ENCODE peak calls at places on chromosomes 13 and 19, in ten cellular contexts. One of them, this sample, is unnamed.

GRCh38 chr19:46610851-46611770 is 10.0 kb downstream of the CALM3 start:
- DNase-seq in GM12878: no peak
- DNase-seq in H9: no peak
- DNase-seq in HCT116: no peak
- DNase-seq in mammary epithelial cell: no peak
- DNase-seq in PC-3: no peak
- DNase-seq in GM23338: no peak
- DNase-seq in neural progenitor cell: no peak
- DNase-seq in PC-9: no peak
- DNase-seq in fibroblast of lung: peak
- DNase-seq in this sample: no peak

GRCh38 chr13:76868451-76868850 is 17.8 kb downstream of the KCTD12 start:
- DNase-seq in GM12878: no peak
- DNase-seq in H9: no peak
- DNase-seq in HCT116: no peak
- DNase-seq in mammary epithelial cell: no peak
- DNase-seq in PC-3: no peak
- DNase-seq in GM23338: no peak
- DNase-seq in neural progenitor cell: no peak
- DNase-seq in PC-9: no peak
- DNase-seq in fibroblast of lung: peak
- DNase-seq in this sample: no peak

GRCh38 chr19:38478273-38478971 is 44.9 kb downstream of the RYR1 start:
- DNase-seq in GM12878: no peak
- DNase-seq in H9: peak
- DNase-seq in HCT116: peak
- DNase-seq in mammary epithelial cell: no peak
- DNase-seq in PC-3: peak
- DNase-seq in GM23338: peak
- DNase-seq in neural progenitor cell: peak
- DNase-seq in PC-9: peak
- DNase-seq in fibroblast of lung: no peak
- DNase-seq in this sample: no peak

GRCh38 chr13:74000906-74001305 is 133.3 kb downstream of the KLF12 start:
- DNase-seq in GM12878: no peak
- DNase-seq in H9: no peak
- DNase-seq in HCT116: no peak
- DNase-seq in mammary epithelial cell: no peak
- DNase-seq in PC-3: no peak
- DNase-seq in GM23338: no peak
- DNase-seq in neural progenitor cell: no peak
- DNase-seq in PC-9: no peak
- DNase-seq in fibroblast of lung: no peak
- DNase-seq in this sample: no peak

GRCh38 chr19:5913739-5914357 is at the start of gene CAPS:
- DNase-seq in GM12878: no peak
- DNase-seq in H9: no peak
- DNase-seq in HCT116: no peak
- DNase-seq in mammary epithelial cell: peak
- DNase-seq in PC-3: peak
- DNase-seq in GM23338: no peak
- DNase-seq in neural progenitor cell: no peak
- DNase-seq in PC-9: peak
- DNase-seq in fibroblast of lung: peak
- DNase-seq in this sample: peak

GRCh38 chr19:4077800-4078683 is 11.3 kb upstream of the ZBTB7A start:
- DNase-seq in GM12878: no peak
- DNase-seq in H9: no peak
- DNase-seq in HCT116: no peak
- DNase-seq in mammary epithelial cell: no peak
- DNase-seq in PC-3: peak
- DNase-seq in GM23338: peak
- DNase-seq in neural progenitor cell: no peak
- DNase-seq in PC-9: no peak
- DNase-seq in fibroblast of lung: peak
- DNase-seq in this sample: no peak

GRCh38 chr19:45097776-45098520 is 5.0 kb downstream of the PPP1R37 start:
- DNase-seq in GM12878: no peak
- DNase-seq in H9: no peak
- DNase-seq in HCT116: no peak
- DNase-seq in mammary epithelial cell: peak
- DNase-seq in PC-3: peak
- DNase-seq in GM23338: no peak
- DNase-seq in neural progenitor cell: no peak
- DNase-seq in PC-9: peak
- DNase-seq in fibroblast of lung: peak
- DNase-seq in this sample: no peak

GRCh38 chr19:55720214-55720746 is 17.9 kb downstream of the NLRP9 start:
- DNase-seq in GM12878: no peak
- DNase-seq in H9: no peak
- DNase-seq in HCT116: no peak
- DNase-seq in mammary epithelial cell: no peak
- DNase-seq in PC-3: no peak
- DNase-seq in GM23338: no peak
- DNase-seq in neural progenitor cell: no peak
- DNase-seq in PC-9: no peak
- DNase-seq in fibroblast of lung: no peak
- DNase-seq in this sample: no peak

GRCh38 chr13:34941835-34942731 is at the start of gene NBEA:
- DNase-seq in GM12878: peak
- DNase-seq in H9: peak
- DNase-seq in HCT116: peak
- DNase-seq in mammary epithelial cell: peak
- DNase-seq in PC-3: peak
- DNase-seq in GM23338: peak
- DNase-seq in neural progenitor cell: peak
- DNase-seq in PC-9: peak
- DNase-seq in fibroblast of lung: peak
- DNase-seq in this sample: no peak

GRCh38 chr19:38728752-38729541 is 15.3 kb downstream of the CAPN12 start:
- DNase-seq in GM12878: no peak
- DNase-seq in H9: no peak
- DNase-seq in HCT116: no peak
- DNase-seq in mammary epithelial cell: no peak
- DNase-seq in PC-3: no peak
- DNase-seq in GM23338: no peak
- DNase-seq in neural progenitor cell: no peak
- DNase-seq in PC-9: no peak
- DNase-seq in fibroblast of lung: no peak
- DNase-seq in this sample: no peak

GRCh38 chr13:84649853-84650252 is 767.6 kb upstream of the SLITRK1 start:
- DNase-seq in GM12878: no peak
- DNase-seq in H9: no peak
- DNase-seq in HCT116: no peak
- DNase-seq in mammary epithelial cell: peak
- DNase-seq in PC-3: peak
- DNase-seq in GM23338: no peak
- DNase-seq in neural progenitor cell: no peak
- DNase-seq in PC-9: no peak
- DNase-seq in fibroblast of lung: no peak
- DNase-seq in this sample: no peak

GRCh38 chr13:48804836-48805601 is 151.3 kb downstream of the CYSLTR2 start:
- DNase-seq in GM12878: no peak
- DNase-seq in H9: no peak
- DNase-seq in HCT116: no peak
- DNase-seq in mammary epithelial cell: no peak
- DNase-seq in PC-3: peak
- DNase-seq in GM23338: no peak
- DNase-seq in neural progenitor cell: no peak
- DNase-seq in PC-9: no peak
- DNase-seq in fibroblast of lung: peak
- DNase-seq in this sample: no peak

GRCh38 chr19:38735257-38735686 is 9.0 kb downstream of the CAPN12 start:
- DNase-seq in GM12878: no peak
- DNase-seq in H9: peak
- DNase-seq in HCT116: no peak
- DNase-seq in mammary epithelial cell: peak
- DNase-seq in PC-3: peak
- DNase-seq in GM23338: peak
- DNase-seq in neural progenitor cell: peak
- DNase-seq in PC-9: peak
- DNase-seq in fibroblast of lung: no peak
- DNase-seq in this sample: no peak

GRCh38 chr19:14473073-14473790 is 1.9 kb downstream of the PTGER1 start:
- DNase-seq in GM12878: no peak
- DNase-seq in H9: peak
- DNase-seq in HCT116: no peak
- DNase-seq in mammary epithelial cell: no peak
- DNase-seq in PC-3: no peak
- DNase-seq in GM23338: peak
- DNase-seq in neural progenitor cell: no peak
- DNase-seq in PC-9: no peak
- DNase-seq in fibroblast of lung: no peak
- DNase-seq in this sample: no peak

GRCh38 chr13:91211548-91211947 is 135.9 kb upstream of the MIR17HG start:
- DNase-seq in GM12878: no peak
- DNase-seq in H9: no peak
- DNase-seq in HCT116: no peak
- DNase-seq in mammary epithelial cell: no peak
- DNase-seq in PC-3: no peak
- DNase-seq in GM23338: no peak
- DNase-seq in neural progenitor cell: no peak
- DNase-seq in PC-9: no peak
- DNase-seq in fibroblast of lung: no peak
- DNase-seq in this sample: no peak

GRCh38 chr13:35793823-35794222 is 317.3 kb upstream of the MAB21L1 start:
- DNase-seq in GM12878: no peak
- DNase-seq in H9: no peak
- DNase-seq in HCT116: no peak
- DNase-seq in mammary epithelial cell: no peak
- DNase-seq in PC-3: no peak
- DNase-seq in GM23338: no peak
- DNase-seq in neural progenitor cell: no peak
- DNase-seq in PC-9: no peak
- DNase-seq in fibroblast of lung: peak
- DNase-seq in this sample: no peak

GRCh38 chr19:38839816-38840582 is 8.4 kb upstream of the ECH1 start:
- DNase-seq in GM12878: no peak
- DNase-seq in H9: no peak
- DNase-seq in HCT116: no peak
- DNase-seq in mammary epithelial cell: peak
- DNase-seq in PC-3: no peak
- DNase-seq in GM23338: no peak
- DNase-seq in neural progenitor cell: no peak
- DNase-seq in PC-9: no peak
- DNase-seq in fibroblast of lung: no peak
- DNase-seq in this sample: no peak

GRCh38 chr19:10290439-10290875 is 705 bp downstream of the ICAM5 start:
- DNase-seq in GM12878: no peak
- DNase-seq in H9: peak
- DNase-seq in HCT116: no peak
- DNase-seq in mammary epithelial cell: no peak
- DNase-seq in PC-3: peak
- DNase-seq in GM23338: peak
- DNase-seq in neural progenitor cell: peak
- DNase-seq in PC-9: no peak
- DNase-seq in fibroblast of lung: no peak
- DNase-seq in this sample: no peak

GRCh38 chr13:81247711-81248110 is 906.8 kb upstream of the SPRY2 start:
- DNase-seq in GM12878: no peak
- DNase-seq in H9: no peak
- DNase-seq in HCT116: no peak
- DNase-seq in mammary epithelial cell: peak
- DNase-seq in PC-3: no peak
- DNase-seq in GM23338: no peak
- DNase-seq in neural progenitor cell: no peak
- DNase-seq in PC-9: no peak
- DNase-seq in fibroblast of lung: no peak
- DNase-seq in this sample: no peak

DNA sequence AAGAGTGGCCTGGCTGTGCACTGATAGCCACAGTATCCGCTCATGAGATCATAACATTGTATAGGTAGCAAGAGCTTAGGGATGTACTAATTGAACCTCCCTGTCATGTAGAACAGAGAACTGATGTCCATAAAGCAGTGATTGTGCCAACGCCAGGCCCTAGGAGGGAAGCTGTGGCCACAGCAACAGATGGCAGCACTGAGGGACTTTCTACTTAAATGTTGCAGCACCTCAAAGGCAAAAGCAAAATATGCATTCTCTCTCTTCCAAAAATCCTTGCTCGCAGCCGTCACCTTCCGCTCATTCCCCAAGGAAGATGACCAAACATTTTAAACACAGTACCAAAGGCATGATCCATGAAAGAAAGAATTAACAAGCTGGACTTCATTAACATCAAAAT is 32.3 kb downstream of the COL4A1 start:
- DNase-seq in GM12878: no peak
- DNase-seq in H9: no peak
- DNase-seq in HCT116: no peak
- DNase-seq in mammary epithelial cell: no peak
- DNase-seq in PC-3: peak
- DNase-seq in GM23338: peak
- DNase-seq in neural progenitor cell: peak
- DNase-seq in PC-9: no peak
- DNase-seq in fibroblast of lung: no peak
- DNase-seq in this sample: no peak
- TF ChIP-seq CTCF in GM12878: peak
- TF ChIP-seq CTCF in H9: peak
- TF ChIP-seq CTCF in HCT116: peak
- TF ChIP-seq CTCF in mammary epithelial cell: peak
- TF ChIP-seq CTCF in PC-3: peak
- TF ChIP-seq CTCF in GM23338: peak
- TF ChIP-seq CTCF in neural progenitor cell: peak
- TF ChIP-seq CTCF in PC-9: no peak
- TF ChIP-seq CTCF in fibroblast of lung: peak
- TF ChIP-seq CTCF in this sample: no peak

GRCh38 chr13:42266464-42266863 is 5.5 kb upstream of the AKAP11 start:
- DNase-seq in GM12878: no peak
- DNase-seq in H9: no peak
- DNase-seq in HCT116: no peak
- DNase-seq in mammary epithelial cell: no peak
- DNase-seq in PC-3: peak
- DNase-seq in GM23338: peak
- DNase-seq in neural progenitor cell: no peak
- DNase-seq in PC-9: no peak
- DNase-seq in fibroblast of lung: peak
- DNase-seq in this sample: no peak
- H2AFZ ChIP-seq in GM12878: no peak
- H2AFZ ChIP-seq in H9: no peak
- H2AFZ ChIP-seq in HCT116: no peak
- H2AFZ ChIP-seq in mammary epithelial cell: peak
- H2AFZ ChIP-seq in PC-3: no peak
- H2AFZ ChIP-seq in GM23338: no peak
- H2AFZ ChIP-seq in neural progenitor cell: no peak
- H2AFZ ChIP-seq in PC-9: no peak
- H2AFZ ChIP-seq in fibroblast of lung: peak
- H2AFZ ChIP-seq in this sample: no peak

GRCh38 chr13:63706751-63707150 is 2291.1 kb upstream of the PCDH20 start:
- DNase-seq in GM12878: no peak
- DNase-seq in H9: no peak
- DNase-seq in HCT116: no peak
- DNase-seq in mammary epithelial cell: no peak
- DNase-seq in PC-3: no peak
- DNase-seq in GM23338: no peak
- DNase-seq in neural progenitor cell: no peak
- DNase-seq in PC-9: no peak
- DNase-seq in fibroblast of lung: no peak
- DNase-seq in this sample: no peak
- TF ChIP-seq CTCF in GM12878: no peak
- TF ChIP-seq CTCF in H9: no peak
- TF ChIP-seq CTCF in HCT116: no peak
- TF ChIP-seq CTCF in mammary epithelial cell: peak
- TF ChIP-seq CTCF in PC-3: no peak
- TF ChIP-seq CTCF in GM23338: no peak
- TF ChIP-seq CTCF in neural progenitor cell: no peak
- TF ChIP-seq CTCF in PC-9: no peak
- TF ChIP-seq CTCF in fibroblast of lung: no peak
- TF ChIP-seq CTCF in this sample: no peak

GRCh38 chr13:39656325-39656677 is 839 bp downstream of the COG6 start:
- DNase-seq in GM12878: no peak
- DNase-seq in H9: no peak
- DNase-seq in HCT116: no peak
- DNase-seq in mammary epithelial cell: peak
- DNase-seq in PC-3: no peak
- DNase-seq in GM23338: peak
- DNase-seq in neural progenitor cell: peak
- DNase-seq in PC-9: no peak
- DNase-seq in fibroblast of lung: peak
- DNase-seq in this sample: no peak
- H2AFZ ChIP-seq in GM12878: peak
- H2AFZ ChIP-seq in H9: no peak
- H2AFZ ChIP-seq in HCT116: no peak
- H2AFZ ChIP-seq in mammary epithelial cell: peak
- H2AFZ ChIP-seq in PC-3: peak
- H2AFZ ChIP-seq in GM23338: peak
- H2AFZ ChIP-seq in neural progenitor cell: peak
- H2AFZ ChIP-seq in PC-9: peak
- H2AFZ ChIP-seq in fibroblast of lung: peak
- H2AFZ ChIP-seq in this sample: peak

This sample was measured in keratinocyte.